ENCODE peak calls at places on chromosomes 11 and 22, in four cellular contexts. One of them, this sample, is unnamed.

GRCh38 chr22:45889093-45889538 is 87.8 kb downstream of the WNT7B start:
- DNase-seq in left ventricle myocardium inferior: peak; percentile 12
- DNase-seq in CD4-positive, CD25-positive, alpha-beta regulatory T cell: no peak
- DNase-seq in transverse colon: no peak
- DNase-seq in this sample: no peak

GRCh38 chr22:43884600-43885318 is 7.1 kb downstream of the PNPLA5 start:
- DNase-seq in left ventricle myocardium inferior: peak; percentile 59
- DNase-seq in CD4-positive, CD25-positive, alpha-beta regulatory T cell: no peak
- DNase-seq in transverse colon: peak; percentile 49
- DNase-seq in this sample: peak; percentile 72

GRCh38 chr11:28049338-28050216 is 58.4 kb downstream of the KIF18A start:
- DNase-seq in left ventricle myocardium inferior: no peak
- DNase-seq in CD4-positive, CD25-positive, alpha-beta regulatory T cell: no peak
- DNase-seq in transverse colon: no peak
- DNase-seq in this sample: no peak

GRCh38 chr11:5626191-5626590 is 1.4 kb downstream of the TRIM34 start:
- DNase-seq in left ventricle myocardium inferior: no peak
- DNase-seq in CD4-positive, CD25-positive, alpha-beta regulatory T cell: no peak
- DNase-seq in transverse colon: no peak
- DNase-seq in this sample: no peak

GRCh38 chr22:25131198-25131887 is 68.3 kb upstream of the CRYBB3 start:
- DNase-seq in left ventricle myocardium inferior: no peak
- DNase-seq in CD4-positive, CD25-positive, alpha-beta regulatory T cell: no peak
- DNase-seq in transverse colon: peak; percentile 30
- DNase-seq in this sample: no peak

GRCh38 chr11:34342008-34342533 is 15.7 kb downstream of the ABTB2 start:
- DNase-seq in left ventricle myocardium inferior: peak; percentile 24
- DNase-seq in CD4-positive, CD25-positive, alpha-beta regulatory T cell: no peak
- DNase-seq in transverse colon: peak; percentile 60
- DNase-seq in this sample: peak; percentile 53

GRCh38 chr22:25363474-25363873 is 144.0 kb downstream of the CRYBB2 start:
- DNase-seq in left ventricle myocardium inferior: no peak
- DNase-seq in CD4-positive, CD25-positive, alpha-beta regulatory T cell: no peak
- DNase-seq in transverse colon: no peak
- DNase-seq in this sample: no peak

GRCh38 chr11:34907934-34908593 is 8.1 kb downstream of the APIP start:
- DNase-seq in left ventricle myocardium inferior: no peak
- DNase-seq in CD4-positive, CD25-positive, alpha-beta regulatory T cell: no peak
- DNase-seq in transverse colon: no peak
- DNase-seq in this sample: no peak

GRCh38 chr11:66880484-66881211 is 23.8 kb downstream of the LRFN4 start:
- DNase-seq in left ventricle myocardium inferior: no peak
- DNase-seq in CD4-positive, CD25-positive, alpha-beta regulatory T cell: no peak
- DNase-seq in transverse colon: no peak
- DNase-seq in this sample: no peak

GRCh38 chr11:59158206-59159068 is 13.5 kb upstream of the DTX4 start:
- DNase-seq in left ventricle myocardium inferior: peak; percentile 18
- DNase-seq in CD4-positive, CD25-positive, alpha-beta regulatory T cell: peak; percentile 72
- DNase-seq in transverse colon: peak; percentile 58
- DNase-seq in this sample: peak; percentile 84

GRCh38 chr11:2565447-2566222 is 120.8 kb downstream of the KCNQ1 start:
- DNase-seq in left ventricle myocardium inferior: peak; percentile 12
- DNase-seq in CD4-positive, CD25-positive, alpha-beta regulatory T cell: no peak
- DNase-seq in transverse colon: no peak
- DNase-seq in this sample: no peak

GRCh38 chr22:27686534-27686933 is 115.0 kb downstream of the MN1 start:
- DNase-seq in left ventricle myocardium inferior: peak; percentile 82
- DNase-seq in CD4-positive, CD25-positive, alpha-beta regulatory T cell: no peak
- DNase-seq in transverse colon: peak; percentile 34
- DNase-seq in this sample: peak; percentile 84

GRCh38 chr22:20779813-20780148 is 5.9 kb downstream of the SERPIND1 start:
- DNase-seq in left ventricle myocardium inferior: no peak
- DNase-seq in CD4-positive, CD25-positive, alpha-beta regulatory T cell: no peak
- DNase-seq in transverse colon: no peak
- DNase-seq in this sample: no peak

GRCh38 chr22:25987948-25988347 is 181.3 kb upstream of the SEZ6L start:
- DNase-seq in left ventricle myocardium inferior: no peak
- DNase-seq in CD4-positive, CD25-positive, alpha-beta regulatory T cell: no peak
- DNase-seq in transverse colon: no peak
- DNase-seq in this sample: no peak

GRCh38 chr11:64152841-64153691 is 12.8 kb downstream of the MACROD1 start:
- DNase-seq in left ventricle myocardium inferior: peak; percentile 64
- DNase-seq in CD4-positive, CD25-positive, alpha-beta regulatory T cell: peak; percentile 61
- DNase-seq in transverse colon: peak; percentile 71
- DNase-seq in this sample: peak; percentile 78

GRCh38 chr11:83583953-83584352 is 297.8 kb upstream of the CCDC90B start:
- DNase-seq in left ventricle myocardium inferior: no peak
- DNase-seq in CD4-positive, CD25-positive, alpha-beta regulatory T cell: no peak
- DNase-seq in transverse colon: no peak
- DNase-seq in this sample: no peak

GRCh38 chr11:60957188-60957587 is 5.2 kb upstream of the SLC15A3 start:
- DNase-seq in left ventricle myocardium inferior: no peak
- DNase-seq in CD4-positive, CD25-positive, alpha-beta regulatory T cell: no peak
- DNase-seq in transverse colon: no peak
- DNase-seq in this sample: no peak

GRCh38 chr11:12853652-12854296 is 155.3 kb upstream of the RASSF10 start:
- DNase-seq in left ventricle myocardium inferior: no peak
- DNase-seq in CD4-positive, CD25-positive, alpha-beta regulatory T cell: no peak
- DNase-seq in transverse colon: peak; percentile 47
- DNase-seq in this sample: peak; percentile 78

GRCh38 chr22:25903294-25903693 is 161.3 kb downstream of the MYO18B start:
- DNase-seq in left ventricle myocardium inferior: no peak
- DNase-seq in CD4-positive, CD25-positive, alpha-beta regulatory T cell: no peak
- DNase-seq in transverse colon: no peak
- DNase-seq in this sample: no peak

GRCh38 chr11:67376873-67377808 is 3.7 kb upstream of the CLCF1 start:
- DNase-seq in left ventricle myocardium inferior: no peak
- DNase-seq in CD4-positive, CD25-positive, alpha-beta regulatory T cell: no peak
- DNase-seq in transverse colon: no peak
- DNase-seq in this sample: no peak

DNA sequence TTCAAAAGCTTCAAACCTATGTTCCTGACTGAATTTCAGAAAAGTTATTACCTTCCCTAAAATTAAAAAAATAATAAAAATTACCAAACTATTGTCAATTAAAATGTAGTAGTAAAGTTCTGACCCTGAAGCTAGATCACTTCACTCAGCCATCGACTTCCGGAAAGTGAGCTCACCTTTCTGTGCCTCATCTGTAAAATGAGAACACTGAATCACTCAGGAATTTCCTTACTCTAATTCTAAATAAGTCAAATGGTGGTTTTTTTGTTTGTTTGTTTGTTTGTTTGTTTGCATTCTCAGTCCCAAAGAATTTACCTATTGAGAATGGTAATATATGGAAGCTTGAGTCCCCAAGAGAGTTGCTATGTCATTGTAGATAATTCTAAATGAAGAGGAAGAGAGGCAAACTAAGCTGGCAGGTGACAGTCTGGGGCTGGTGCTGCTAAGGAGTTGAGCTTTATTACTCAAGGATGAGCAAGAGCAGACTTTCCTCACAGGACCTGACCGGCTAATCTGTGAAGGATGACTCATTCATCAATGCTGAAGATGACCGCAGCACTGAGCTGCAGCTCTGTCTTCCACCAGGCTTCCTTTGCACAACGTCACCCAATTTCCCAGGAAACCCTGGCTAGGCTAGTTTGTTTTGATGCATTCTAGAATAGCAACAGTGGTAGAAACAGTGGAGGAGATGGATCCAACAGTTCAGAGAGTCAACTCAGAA is 248.8 kb downstream of the RAB38 start:
- DNase-seq in left ventricle myocardium inferior: no peak
- DNase-seq in CD4-positive, CD25-positive, alpha-beta regulatory T cell: no peak
- DNase-seq in transverse colon: no peak
- DNase-seq in this sample: peak; percentile 74
- H3K27ac ChIP-seq in left ventricle myocardium inferior: no peak overlapping the region
- H3K27ac ChIP-seq in CD4-positive, CD25-positive, alpha-beta regulatory T cell: no peak overlapping the region
- H3K27ac ChIP-seq in transverse colon: no peak overlapping the region
- H3K27ac ChIP-seq in this sample: peak overlapping the region; percentile 62

GRCh38 chr22:40054486-40054885 is 59.7 kb downstream of the FAM83F start:
- DNase-seq in left ventricle myocardium inferior: no peak
- DNase-seq in CD4-positive, CD25-positive, alpha-beta regulatory T cell: no peak
- DNase-seq in transverse colon: no peak
- DNase-seq in this sample: no peak
- H3K27me3 ChIP-seq in left ventricle myocardium inferior: no peaks in the 10 kb centered on the region
- H3K27me3 ChIP-seq in CD4-positive, CD25-positive, alpha-beta regulatory T cell: no peaks in the 10 kb centered on the region
- H3K27me3 ChIP-seq in transverse colon: no peaks in the 10 kb centered on the region
- H3K27me3 ChIP-seq in this sample: no peaks in the 10 kb centered on the region

GRCh38 chr11:14269956-14270355 is 89.0 kb downstream of the RRAS2 start:
- DNase-seq in left ventricle myocardium inferior: no peak
- DNase-seq in CD4-positive, CD25-positive, alpha-beta regulatory T cell: no peak
- DNase-seq in transverse colon: no peak
- DNase-seq in this sample: no peak
- H3K27ac ChIP-seq in left ventricle myocardium inferior: no peak overlapping the region
- H3K27ac ChIP-seq in CD4-positive, CD25-positive, alpha-beta regulatory T cell: no peak overlapping the region
- H3K27ac ChIP-seq in transverse colon: no peak overlapping the region
- H3K27ac ChIP-seq in this sample: no peak overlapping the region

DNA sequence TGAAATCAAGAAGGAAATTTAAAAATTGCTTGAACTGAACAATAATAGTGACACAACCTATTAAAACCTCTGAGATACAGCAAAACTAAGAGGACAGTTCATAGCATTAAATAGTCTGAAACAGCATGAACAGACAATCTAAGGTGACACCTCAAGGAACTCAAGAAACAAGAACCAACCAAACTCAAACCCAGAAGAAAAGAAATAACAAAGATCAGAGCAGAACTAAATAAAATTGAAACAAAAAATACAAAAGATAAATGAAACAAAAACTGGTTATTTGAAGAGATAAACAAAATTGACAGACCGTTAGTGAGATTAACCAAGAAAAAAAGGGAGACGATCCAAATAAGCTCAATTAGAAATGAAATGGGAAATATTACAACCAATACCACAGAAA is 122.8 kb upstream of the TOP3B start:
- DNase-seq in left ventricle myocardium inferior: no peak
- DNase-seq in CD4-positive, CD25-positive, alpha-beta regulatory T cell: no peak
- DNase-seq in transverse colon: no peak
- DNase-seq in this sample: no peak
- H3K27me3 ChIP-seq in left ventricle myocardium inferior: peaks cover 58% of the 10 kb centered on the region
- H3K27me3 ChIP-seq in CD4-positive, CD25-positive, alpha-beta regulatory T cell: no peaks in the 10 kb centered on the region
- H3K27me3 ChIP-seq in transverse colon: no peaks in the 10 kb centered on the region
- H3K27me3 ChIP-seq in this sample: no peaks in the 10 kb centered on the region

DNA sequence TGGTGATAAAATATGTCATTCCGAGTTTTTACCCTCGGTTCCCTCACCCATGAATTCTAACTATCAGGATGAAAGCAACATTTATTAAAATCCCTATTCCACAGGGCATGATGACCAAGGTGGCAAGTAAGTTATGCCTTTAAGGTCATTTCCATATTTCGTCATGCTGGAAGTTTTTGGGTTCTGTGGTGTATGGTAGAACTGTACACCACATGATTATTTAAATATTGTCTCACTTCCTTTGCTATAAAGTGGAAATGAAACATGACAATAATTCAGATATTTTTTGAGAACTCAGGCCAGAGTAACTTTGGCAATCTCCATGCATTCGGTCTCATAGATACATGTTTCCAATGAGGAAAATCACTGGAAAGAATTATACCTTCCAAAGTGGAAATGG is 68.5 kb upstream of the CARD18 start:
- DNase-seq in left ventricle myocardium inferior: no peak
- DNase-seq in CD4-positive, CD25-positive, alpha-beta regulatory T cell: no peak
- DNase-seq in transverse colon: no peak
- DNase-seq in this sample: no peak
- H3K27ac ChIP-seq in left ventricle myocardium inferior: no peak overlapping the region
- H3K27ac ChIP-seq in CD4-positive, CD25-positive, alpha-beta regulatory T cell: no peak overlapping the region
- H3K27ac ChIP-seq in transverse colon: no peak overlapping the region
- H3K27ac ChIP-seq in this sample: no peak overlapping the region

GRCh38 chr11:6747097-6747662 is 24.6 kb downstream of the OR2AG2 start:
- DNase-seq in left ventricle myocardium inferior: no peak
- DNase-seq in CD4-positive, CD25-positive, alpha-beta regulatory T cell: no peak
- DNase-seq in transverse colon: no peak
- DNase-seq in this sample: no peak

GRCh38 chr11:6746626-6747025 is 25.1 kb downstream of the OR2AG2 start:
- DNase-seq in left ventricle myocardium inferior: no peak
- DNase-seq in CD4-positive, CD25-positive, alpha-beta regulatory T cell: no peak
- DNase-seq in transverse colon: no peak
- DNase-seq in this sample: no peak

GRCh38 chr11:6745018-6745417 is 26.8 kb downstream of the OR2AG2 start:
- DNase-seq in left ventricle myocardium inferior: no peak
- DNase-seq in CD4-positive, CD25-positive, alpha-beta regulatory T cell: no peak
- DNase-seq in transverse colon: no peak
- DNase-seq in this sample: no peak

GRCh38 chr11:6746086-6746618 is 25.6 kb downstream of the OR2AG2 start:
- DNase-seq in left ventricle myocardium inferior: no peak
- DNase-seq in CD4-positive, CD25-positive, alpha-beta regulatory T cell: peak; percentile 59
- DNase-seq in transverse colon: peak; percentile 55
- DNase-seq in this sample: no peak

GRCh38 chr11:6745465-6746015 is 26.2 kb downstream of the OR2AG2 start:
- DNase-seq in left ventricle myocardium inferior: no peak
- DNase-seq in CD4-positive, CD25-positive, alpha-beta regulatory T cell: no peak
- DNase-seq in transverse colon: no peak
- DNase-seq in this sample: no peak
- H3K27me3 ChIP-seq in left ventricle myocardium inferior: no peaks in the 10 kb centered on the region
- H3K27me3 ChIP-seq in CD4-positive, CD25-positive, alpha-beta regulatory T cell: no peaks in the 10 kb centered on the region
- H3K27me3 ChIP-seq in transverse colon: no peaks in the 10 kb centered on the region
- H3K27me3 ChIP-seq in this sample: no peaks in the 10 kb centered on the region

GRCh38 chr22:16654882-16655281 is 62.3 kb upstream of the CCT8L2 start:
- DNase-seq in left ventricle myocardium inferior: no peak
- DNase-seq in CD4-positive, CD25-positive, alpha-beta regulatory T cell: no peak
- DNase-seq in transverse colon: no peak
- DNase-seq in this sample: no peak
- H3K27ac ChIP-seq in left ventricle myocardium inferior: no peak overlapping the region
- H3K27ac ChIP-seq in CD4-positive, CD25-positive, alpha-beta regulatory T cell: no peak overlapping the region
- H3K27ac ChIP-seq in transverse colon: no peak overlapping the region
- H3K27ac ChIP-seq in this sample: no peak overlapping the region

GRCh38 chr22:48651036-48651890 is 1176.4 kb downstream of the BRD1 start:
- DNase-seq in left ventricle myocardium inferior: no peak
- DNase-seq in CD4-positive, CD25-positive, alpha-beta regulatory T cell: no peak
- DNase-seq in transverse colon: no peak
- DNase-seq in this sample: no peak
- H3K27me3 ChIP-seq in left ventricle myocardium inferior: peaks cover 34% of the 10 kb centered on the region
- H3K27me3 ChIP-seq in CD4-positive, CD25-positive, alpha-beta regulatory T cell: no peaks in the 10 kb centered on the region
- H3K27me3 ChIP-seq in transverse colon: no peaks in the 10 kb centered on the region
- H3K27me3 ChIP-seq in this sample: no peaks in the 10 kb centered on the region

This sample was measured in hepatocyte.